ENCODE peak calls at places on chromosomes 11 and 22, in nine cellular contexts. H is AG04449, Q is esophagus squamous epithelium, X is Calu3, E is dorsolateral prefrontal cortex, S is nephron progenitor cell, O is left ventricle myocardium inferior, I is SK-N-SH, G is right lobe of liver. F is an unnamed sample.

GRCh38 chr11:71451596-71452353 is 1.2 kb upstream of the NADSYN1 start:
- DNase-seq in I (no peak), H (no peak), X (peak; percentile 43), G (peak; percentile 45), O (no peak), Q (no peak), E (no peak), S (peak; percentile 29), F (peak; percentile 77)

GRCh38 chr11:29333993-29334780 is 682.6 kb downstream of the KCNA4 start:
- DNase-seq in H (no peak), E (no peak), G (no peak), X (peak; percentile 10), O (no peak), S (peak; percentile 9), I (peak; percentile 23), Q (no peak), F (no peak)

GRCh38 chr22:37559901-37560681 is at the start of gene CDC42EP1:
- DNase-seq in G (peak; percentile 78), S (peak; percentile 66), E (peak; percentile 61), I (peak; percentile 79), X (peak; percentile 71), H (no peak), O (peak; percentile 65), Q (no peak), F (no peak)

GRCh38 chr11:95092549-95093324 is 3.1 kb downstream of the ENDOD1 start:
- DNase-seq in H (no peak), S (no peak), Q (no peak), G (no peak), I (peak; percentile 34), O (no peak), X (peak; percentile 36), E (no peak), F (no peak)

GRCh38 chr11:1674879-1675235 is 22.1 kb upstream of the KRTAP5-6 start:
- DNase-seq in I (no peak), G (peak; percentile 69), O (no peak), X (no peak), S (no peak), H (no peak), E (no peak), Q (no peak), F (no peak)

GRCh38 chr11:113859665-113860064 is 15.7 kb downstream of the USP28 start:
- DNase-seq in O (no peak), Q (no peak), S (no peak), I (no peak), H (no peak), E (no peak), G (no peak), X (no peak), F (no peak)

GRCh38 chr22:17888855-17889254 is 114.6 kb upstream of the BID start:
- DNase-seq in Q (no peak), H (no peak), E (no peak), G (no peak), I (no peak), X (no peak), S (peak; percentile 44), O (no peak), F (peak; percentile 47)

GRCh38 chr11:134372961-134373360 is 39.1 kb downstream of the B3GAT1 start:
- DNase-seq in X (no peak), Q (no peak), I (no peak), G (no peak), E (no peak), S (peak; percentile 23), H (no peak), O (no peak), F (peak; percentile 52)

GRCh38 chr22:47053865-47054185 is 291.4 kb downstream of the TBC1D22A start:
- DNase-seq in E (peak; percentile 24), Q (no peak), H (peak; percentile 37), X (no peak), I (no peak), O (no peak), S (no peak), G (no peak), F (no peak)

GRCh38 chr11:67213251-67213650 is 53.0 kb upstream of the GRK2 start:
- DNase-seq in G (no peak), H (no peak), Q (no peak), O (no peak), X (no peak), I (no peak), S (no peak), E (no peak), F (no peak)

GRCh38 chr11:130177782-130178181 is 18.2 kb downstream of the ST14 start:
- DNase-seq in X (no peak), G (no peak), Q (no peak), O (no peak), I (no peak), S (no peak), E (no peak), H (no peak), F (no peak)

GRCh38 chr11:73376803-73377629 is 817 bp downstream of the RELT start:
- DNase-seq in I (peak; percentile 76), G (no peak), X (peak; percentile 54), H (peak; percentile 47), S (peak; percentile 45), O (peak; percentile 45), E (peak; percentile 53), Q (no peak), F (peak; percentile 48)

GRCh38 chr11:125923633-125924032 is 19.3 kb downstream of the DDX25 start:
- DNase-seq in H (no peak), X (no peak), O (no peak), I (no peak), Q (no peak), G (no peak), S (no peak), E (no peak), F (no peak)

GRCh38 chr11:69141742-69142141 is 14.0 kb upstream of the SMIM38 start:
- DNase-seq in S (no peak), X (no peak), G (no peak), Q (no peak), I (no peak), H (no peak), E (no peak), O (no peak), F (no peak)

GRCh38 chr22:30574095-30574981 is at the start of gene GAL3ST1:
- DNase-seq in H (no peak), E (peak; percentile 76), X (peak; percentile 58), O (no peak), I (peak; percentile 89), S (peak; percentile 66), G (peak; percentile 65), Q (no peak), F (peak; percentile 34)

GRCh38 chr22:45212306-45212709 is 28.4 kb downstream of the KIAA0930 start:
- DNase-seq in E (peak; percentile 95), Q (no peak), I (peak; percentile 75), H (peak; percentile 59), O (peak; percentile 80), S (peak; percentile 45), G (no peak), X (no peak), F (peak; percentile 67)

GRCh38 chr11:81039916-81040530 is 1599.2 kb upstream of the TENM4 start:
- DNase-seq in G (no peak), H (no peak), X (no peak), S (no peak), E (no peak), I (no peak), O (no peak), Q (no peak), F (no peak)

GRCh38 chr22:16721969-16722368 is 103.2 kb downstream of the XKR3 start:
- DNase-seq in O (no peak), E (no peak), G (no peak), X (no peak), Q (no peak), H (no peak), I (no peak), S (no peak), F (no peak)

DNA sequence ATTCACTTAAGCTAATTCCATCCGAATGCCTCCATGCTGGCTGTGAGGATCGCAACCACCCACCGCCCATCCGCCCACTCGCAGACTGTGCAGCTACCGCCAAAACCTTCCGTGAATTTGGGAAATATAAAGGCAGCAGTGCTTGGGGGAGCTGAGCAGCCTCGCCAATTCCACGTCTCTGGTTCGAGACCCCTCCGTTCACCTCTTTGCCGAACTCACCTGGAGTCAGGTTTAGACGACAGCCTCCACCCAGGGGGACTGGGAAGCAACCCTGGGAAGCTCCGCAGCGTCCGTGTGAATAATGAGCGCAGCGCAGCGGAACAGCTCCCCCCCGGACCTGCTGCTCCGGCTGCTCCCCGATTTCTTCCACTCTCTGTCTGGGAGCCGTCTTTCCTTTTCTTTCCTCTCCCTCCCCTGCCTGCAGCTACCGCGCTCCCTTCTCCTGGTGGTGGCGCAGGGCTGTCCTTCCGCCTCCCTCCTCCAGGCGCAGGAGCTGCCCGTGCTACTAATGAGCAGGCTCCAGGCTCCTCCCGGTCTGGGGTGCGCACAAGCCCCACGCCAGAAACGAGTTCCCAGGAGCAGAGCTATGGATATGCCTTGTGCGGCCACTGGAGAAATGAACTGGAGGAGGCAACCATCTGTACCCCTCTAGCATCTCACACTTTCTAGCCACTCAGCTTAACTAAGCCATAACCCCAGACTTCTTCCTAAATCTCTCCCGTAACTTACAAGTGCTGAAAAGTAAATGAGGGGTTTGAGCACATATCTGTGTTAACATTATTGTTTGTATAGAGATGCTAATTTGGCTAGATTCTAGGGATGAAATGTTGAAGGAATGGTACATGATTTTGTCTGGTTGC is 107.3 kb downstream of the XKR3 start:
- DNase-seq in H (no peak), O (no peak), X (no peak), E (no peak), G (no peak), Q (no peak), S (no peak), I (no peak), F (peak; percentile 86)
- TF ChIP-seq CTCF in H (no peak), O (no peak), X (no peak), E (no peak), G (no peak), Q (no peak), S (no peak), I (no peak), F (peak; percentile 35)

GRCh38 chr11:32462296-32462695 is 27.0 kb upstream of the WT1 start:
- DNase-seq in E (no peak), X (no peak), Q (no peak), S (no peak), I (no peak), O (no peak), G (no peak), H (no peak), F (no peak)
- TF ChIP-seq CTCF in E (no peak), X (no peak), Q (no peak), S (no peak), I (no peak), O (no peak), G (no peak), H (no peak), F (no peak)

GRCh38 chr22:20037419-20037818 is 16.5 kb downstream of the TANGO2 start:
- DNase-seq in G (no peak), X (no peak), I (no peak), O (no peak), H (no peak), E (no peak), Q (no peak), S (no peak), F (no peak)
- TF ChIP-seq CTCF in G (no peak), X (no peak), I (no peak), O (no peak), H (no peak), E (no peak), Q (no peak), S (no peak), F (no peak)

DNA sequence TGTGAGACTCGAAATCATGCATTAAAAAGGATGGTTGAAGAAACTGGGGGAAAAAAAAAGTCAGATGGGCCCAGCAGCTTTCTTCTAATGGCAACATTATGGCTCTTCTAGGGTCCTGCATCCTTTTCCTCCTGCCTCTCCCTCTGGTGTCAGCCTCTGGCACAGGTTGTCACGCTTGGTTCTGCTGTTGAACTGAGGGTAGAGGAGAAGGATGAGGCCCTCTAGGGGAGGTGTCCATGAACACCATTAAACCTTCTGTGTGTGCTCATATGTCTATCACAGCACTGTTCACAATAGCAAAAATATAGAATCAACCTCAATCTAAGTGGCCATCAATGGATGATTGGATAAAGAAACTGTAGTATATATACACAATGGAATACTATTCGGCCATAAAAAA is 36.0 kb downstream of the BUD13 start:
- DNase-seq in I (no peak), G (no peak), H (no peak), E (no peak), Q (no peak), S (no peak), X (no peak), O (no peak), F (no peak)
- TF ChIP-seq CTCF in I (no peak), G (peak; percentile 5), H (no peak), E (no peak), Q (no peak), S (no peak), X (no peak), O (no peak), F (no peak)

F was measured in glutamatergic neuron.